ENCODE peak calls at places on chromosomes 2 and 18, in ten cellular contexts. One of them, this sample, is unnamed.

GRCh38 chr2:217010173-217010572 is 150.3 kb upstream of the TNP1 start:
- DNase-seq in fibroblast of lung: peak
- DNase-seq in GM23248: no peak
- DNase-seq in neural progenitor cell: no peak
- DNase-seq in neuronal stem cell: no peak
- DNase-seq in colonic mucosa: no peak
- DNase-seq in mammary epithelial cell: no peak
- DNase-seq in H1: no peak
- DNase-seq in HepG2: peak
- DNase-seq in Karpas-422: no peak
- DNase-seq in this sample: no peak

GRCh38 chr2:230784840-230785239 is 72.2 kb downstream of the CAB39 start:
- DNase-seq in mammary epithelial cell: peak
- DNase-seq in HepG2: no peak
- DNase-seq in neural progenitor cell: no peak
- DNase-seq in colonic mucosa: no peak
- DNase-seq in neuronal stem cell: no peak
- DNase-seq in fibroblast of lung: no peak
- DNase-seq in GM23248: no peak
- DNase-seq in Karpas-422: no peak
- DNase-seq in H1: peak
- DNase-seq in this sample: no peak

GRCh38 chr2:233129351-233129978 is 69.3 kb downstream of the INPP5D start:
- DNase-seq in neural progenitor cell: peak
- DNase-seq in GM23248: no peak
- DNase-seq in mammary epithelial cell: no peak
- DNase-seq in neuronal stem cell: no peak
- DNase-seq in HepG2: no peak
- DNase-seq in Karpas-422: no peak
- DNase-seq in H1: peak
- DNase-seq in fibroblast of lung: no peak
- DNase-seq in colonic mucosa: no peak
- DNase-seq in this sample: peak

GRCh38 chr2:142824756-142825155 is 52.7 kb upstream of the KYNU start:
- DNase-seq in HepG2: no peak
- DNase-seq in mammary epithelial cell: peak
- DNase-seq in neural progenitor cell: no peak
- DNase-seq in neuronal stem cell: no peak
- DNase-seq in fibroblast of lung: peak
- DNase-seq in Karpas-422: no peak
- DNase-seq in H1: no peak
- DNase-seq in GM23248: peak
- DNase-seq in colonic mucosa: no peak
- DNase-seq in this sample: no peak

GRCh38 chr18:48577478-48578190 is 38.8 kb downstream of the CTIF start:
- DNase-seq in Karpas-422: no peak
- DNase-seq in colonic mucosa: no peak
- DNase-seq in fibroblast of lung: no peak
- DNase-seq in HepG2: no peak
- DNase-seq in neuronal stem cell: no peak
- DNase-seq in mammary epithelial cell: no peak
- DNase-seq in GM23248: no peak
- DNase-seq in neural progenitor cell: no peak
- DNase-seq in H1: no peak
- DNase-seq in this sample: no peak

GRCh38 chr2:3447789-3448317 is 68.4 kb downstream of the TRAPPC12 start:
- DNase-seq in neural progenitor cell: no peak
- DNase-seq in colonic mucosa: no peak
- DNase-seq in GM23248: peak
- DNase-seq in Karpas-422: no peak
- DNase-seq in mammary epithelial cell: no peak
- DNase-seq in fibroblast of lung: no peak
- DNase-seq in H1: no peak
- DNase-seq in neuronal stem cell: no peak
- DNase-seq in HepG2: no peak
- DNase-seq in this sample: no peak

GRCh38 chr2:165067958-165068612 is 112.8 kb upstream of the SLC38A11 start:
- DNase-seq in neuronal stem cell: peak
- DNase-seq in neural progenitor cell: peak
- DNase-seq in H1: peak
- DNase-seq in mammary epithelial cell: no peak
- DNase-seq in Karpas-422: no peak
- DNase-seq in HepG2: no peak
- DNase-seq in colonic mucosa: no peak
- DNase-seq in fibroblast of lung: peak
- DNase-seq in GM23248: peak
- DNase-seq in this sample: no peak

GRCh38 chr2:37472959-37473358 is 128.5 kb downstream of the QPCT start:
- DNase-seq in neural progenitor cell: no peak
- DNase-seq in mammary epithelial cell: peak
- DNase-seq in colonic mucosa: no peak
- DNase-seq in GM23248: peak
- DNase-seq in neuronal stem cell: no peak
- DNase-seq in HepG2: no peak
- DNase-seq in fibroblast of lung: peak
- DNase-seq in H1: no peak
- DNase-seq in Karpas-422: no peak
- DNase-seq in this sample: no peak

GRCh38 chr2:185738679-185739472 is at the start of gene FSIP2:
- DNase-seq in HepG2: peak
- DNase-seq in neural progenitor cell: peak
- DNase-seq in neuronal stem cell: peak
- DNase-seq in GM23248: peak
- DNase-seq in mammary epithelial cell: peak
- DNase-seq in colonic mucosa: peak
- DNase-seq in H1: peak
- DNase-seq in Karpas-422: no peak
- DNase-seq in fibroblast of lung: peak
- DNase-seq in this sample: no peak

GRCh38 chr2:6879011-6879410 is 1.4 kb downstream of the RSAD2 start:
- DNase-seq in GM23248: no peak
- DNase-seq in fibroblast of lung: no peak
- DNase-seq in H1: no peak
- DNase-seq in neuronal stem cell: no peak
- DNase-seq in HepG2: no peak
- DNase-seq in neural progenitor cell: no peak
- DNase-seq in mammary epithelial cell: no peak
- DNase-seq in colonic mucosa: no peak
- DNase-seq in Karpas-422: no peak
- DNase-seq in this sample: no peak
- H3K9ac ChIP-seq in GM23248: no peak
- H3K9ac ChIP-seq in fibroblast of lung: no peak
- H3K9ac ChIP-seq in H1: no peak
- H3K9ac ChIP-seq in neuronal stem cell: no peak
- H3K9ac ChIP-seq in HepG2: no peak
- H3K9ac ChIP-seq in neural progenitor cell: no peak
- H3K9ac ChIP-seq in mammary epithelial cell: no peak
- H3K9ac ChIP-seq in colonic mucosa: no peak
- H3K9ac ChIP-seq in Karpas-422: no peak
- H3K9ac ChIP-seq in this sample: no peak

DNA sequence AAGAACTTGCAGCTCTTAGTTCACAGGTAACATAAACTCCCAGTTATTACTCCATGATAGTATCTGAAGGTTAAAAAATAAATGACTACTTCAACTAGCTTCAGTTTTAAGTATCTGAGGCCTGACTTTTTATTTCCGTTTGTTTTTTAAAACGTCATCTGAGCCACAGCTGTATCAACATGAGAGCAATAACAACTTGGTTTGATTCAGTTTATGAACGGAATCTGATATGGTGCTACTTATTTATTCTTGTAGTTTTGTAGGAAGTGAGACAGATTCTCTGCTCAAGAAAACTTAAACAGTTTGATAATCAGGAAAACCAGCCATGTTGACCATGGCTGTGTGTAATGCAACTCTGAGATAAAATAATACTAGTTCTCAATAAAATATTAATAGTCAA is 34.9 kb downstream of the NAB1 start:
- DNase-seq in colonic mucosa: no peak
- DNase-seq in neural progenitor cell: no peak
- DNase-seq in GM23248: no peak
- DNase-seq in mammary epithelial cell: no peak
- DNase-seq in neuronal stem cell: no peak
- DNase-seq in HepG2: no peak
- DNase-seq in H1: no peak
- DNase-seq in fibroblast of lung: peak
- DNase-seq in Karpas-422: no peak
- DNase-seq in this sample: no peak
- H3K9ac ChIP-seq in colonic mucosa: no peak
- H3K9ac ChIP-seq in neural progenitor cell: no peak
- H3K9ac ChIP-seq in GM23248: no peak
- H3K9ac ChIP-seq in mammary epithelial cell: no peak
- H3K9ac ChIP-seq in neuronal stem cell: no peak
- H3K9ac ChIP-seq in HepG2: no peak
- H3K9ac ChIP-seq in H1: no peak
- H3K9ac ChIP-seq in fibroblast of lung: no peak
- H3K9ac ChIP-seq in Karpas-422: no peak
- H3K9ac ChIP-seq in this sample: no peak

DNA sequence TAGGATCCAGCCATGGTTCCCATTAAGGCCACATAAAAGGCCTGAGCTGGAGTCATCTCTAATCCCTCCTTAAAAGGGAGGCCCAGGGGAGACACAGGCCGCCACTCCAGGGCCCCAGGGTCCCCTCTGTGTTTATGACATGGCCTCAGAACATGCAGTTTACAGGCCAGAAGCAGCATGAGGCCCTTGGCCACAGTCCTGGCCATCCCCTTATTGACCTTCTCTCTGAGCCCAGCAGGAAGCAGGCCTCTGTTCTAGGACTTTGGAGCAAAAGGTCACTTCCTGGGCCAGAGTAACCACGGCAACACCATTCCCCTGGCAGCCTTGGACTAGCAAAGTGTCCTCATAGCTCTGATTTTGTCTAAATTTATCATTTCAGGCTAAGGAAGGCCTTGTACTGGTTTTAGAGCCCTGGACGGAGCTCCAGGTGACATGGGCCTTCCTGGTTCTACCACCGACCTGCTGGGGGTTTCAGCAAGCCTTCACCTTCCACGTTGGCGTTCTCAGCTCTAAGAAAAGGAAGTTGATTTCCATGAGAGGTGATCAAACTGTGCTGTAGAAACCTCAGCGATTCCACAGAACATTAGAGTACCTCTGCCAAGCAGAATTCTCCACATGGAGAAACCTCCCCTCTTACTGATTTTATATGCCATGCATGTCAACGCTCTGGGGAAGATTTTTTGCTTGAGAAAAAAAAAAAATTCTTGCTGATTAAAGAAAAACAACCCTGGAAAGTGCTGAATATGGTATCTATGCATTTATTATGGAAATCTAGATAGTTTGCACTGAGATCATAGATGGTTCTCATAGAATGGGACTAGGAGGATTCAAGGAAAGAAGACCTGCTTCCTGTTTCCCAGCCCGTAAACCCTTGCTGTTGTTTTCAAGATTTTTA is 53.7 kb downstream of the HS1BP3 start:
- DNase-seq in colonic mucosa: no peak
- DNase-seq in neuronal stem cell: no peak
- DNase-seq in H1: no peak
- DNase-seq in Karpas-422: no peak
- DNase-seq in fibroblast of lung: peak
- DNase-seq in mammary epithelial cell: no peak
- DNase-seq in HepG2: peak
- DNase-seq in neural progenitor cell: no peak
- DNase-seq in GM23248: no peak
- DNase-seq in this sample: no peak
- H3K9ac ChIP-seq in colonic mucosa: no peak
- H3K9ac ChIP-seq in neuronal stem cell: no peak
- H3K9ac ChIP-seq in H1: no peak
- H3K9ac ChIP-seq in Karpas-422: no peak
- H3K9ac ChIP-seq in fibroblast of lung: peak
- H3K9ac ChIP-seq in mammary epithelial cell: no peak
- H3K9ac ChIP-seq in HepG2: peak
- H3K9ac ChIP-seq in neural progenitor cell: no peak
- H3K9ac ChIP-seq in GM23248: no peak
- H3K9ac ChIP-seq in this sample: no peak

GRCh38 chr2:10332402-10333246 is 29.9 kb downstream of the HPCAL1 start:
- DNase-seq in colonic mucosa: no peak
- DNase-seq in HepG2: no peak
- DNase-seq in neuronal stem cell: peak
- DNase-seq in Karpas-422: no peak
- DNase-seq in fibroblast of lung: no peak
- DNase-seq in neural progenitor cell: peak
- DNase-seq in mammary epithelial cell: no peak
- DNase-seq in H1: no peak
- DNase-seq in GM23248: no peak
- DNase-seq in this sample: no peak
- H3K9ac ChIP-seq in colonic mucosa: no peak
- H3K9ac ChIP-seq in HepG2: no peak
- H3K9ac ChIP-seq in neuronal stem cell: no peak
- H3K9ac ChIP-seq in Karpas-422: no peak
- H3K9ac ChIP-seq in fibroblast of lung: no peak
- H3K9ac ChIP-seq in neural progenitor cell: no peak
- H3K9ac ChIP-seq in mammary epithelial cell: no peak
- H3K9ac ChIP-seq in H1: no peak
- H3K9ac ChIP-seq in GM23248: no peak
- H3K9ac ChIP-seq in this sample: no peak

GRCh38 chr2:162317058-162317742 is 1.3 kb downstream of the IFIH1 start:
- DNase-seq in H1: no peak
- DNase-seq in neuronal stem cell: no peak
- DNase-seq in fibroblast of lung: no peak
- DNase-seq in mammary epithelial cell: no peak
- DNase-seq in HepG2: no peak
- DNase-seq in colonic mucosa: no peak
- DNase-seq in neural progenitor cell: no peak
- DNase-seq in GM23248: no peak
- DNase-seq in Karpas-422: no peak
- DNase-seq in this sample: no peak
- H3K9ac ChIP-seq in H1: no peak
- H3K9ac ChIP-seq in neuronal stem cell: no peak
- H3K9ac ChIP-seq in fibroblast of lung: no peak
- H3K9ac ChIP-seq in mammary epithelial cell: peak
- H3K9ac ChIP-seq in HepG2: no peak
- H3K9ac ChIP-seq in colonic mucosa: no peak
- H3K9ac ChIP-seq in neural progenitor cell: no peak
- H3K9ac ChIP-seq in GM23248: no peak
- H3K9ac ChIP-seq in Karpas-422: no peak
- H3K9ac ChIP-seq in this sample: peak

GRCh38 chr2:20507166-20507692 is 60.4 kb downstream of the RHOB start:
- DNase-seq in Karpas-422: peak
- DNase-seq in colonic mucosa: no peak
- DNase-seq in mammary epithelial cell: no peak
- DNase-seq in fibroblast of lung: peak
- DNase-seq in GM23248: peak
- DNase-seq in H1: no peak
- DNase-seq in neural progenitor cell: no peak
- DNase-seq in HepG2: no peak
- DNase-seq in neuronal stem cell: no peak
- DNase-seq in this sample: no peak
- H3K9ac ChIP-seq in Karpas-422: no peak
- H3K9ac ChIP-seq in colonic mucosa: no peak
- H3K9ac ChIP-seq in mammary epithelial cell: no peak
- H3K9ac ChIP-seq in fibroblast of lung: no peak
- H3K9ac ChIP-seq in GM23248: no peak
- H3K9ac ChIP-seq in H1: no peak
- H3K9ac ChIP-seq in neural progenitor cell: no peak
- H3K9ac ChIP-seq in HepG2: no peak
- H3K9ac ChIP-seq in neuronal stem cell: peak
- H3K9ac ChIP-seq in this sample: no peak

GRCh38 chr2:115162454-115163293 is 720.2 kb downstream of the DPP10 start:
- DNase-seq in colonic mucosa: peak
- DNase-seq in GM23248: peak
- DNase-seq in neural progenitor cell: peak
- DNase-seq in H1: no peak
- DNase-seq in fibroblast of lung: no peak
- DNase-seq in neuronal stem cell: peak
- DNase-seq in Karpas-422: no peak
- DNase-seq in HepG2: no peak
- DNase-seq in mammary epithelial cell: no peak
- DNase-seq in this sample: no peak
- H3K9ac ChIP-seq in colonic mucosa: no peak
- H3K9ac ChIP-seq in GM23248: no peak
- H3K9ac ChIP-seq in neural progenitor cell: no peak
- H3K9ac ChIP-seq in H1: peak
- H3K9ac ChIP-seq in fibroblast of lung: no peak
- H3K9ac ChIP-seq in neuronal stem cell: no peak
- H3K9ac ChIP-seq in Karpas-422: no peak
- H3K9ac ChIP-seq in HepG2: no peak
- H3K9ac ChIP-seq in mammary epithelial cell: no peak
- H3K9ac ChIP-seq in this sample: no peak

This sample was measured in HCT116.